ENCODE peak calls at places on chromosomes 1 and 21, in five cellular contexts. One of them, this sample, is unnamed.

GRCh38 chr1:236213534-236213933 is 68.2 kb downstream of the ERO1B start:
- DNase-seq in endothelial cell of umbilical vein: no peak
- DNase-seq in tibial artery: no peak
- DNase-seq in OCI-LY7: no peak
- DNase-seq in suprapubic skin: no peak
- DNase-seq in this sample: no peak

GRCh38 chr21:29114765-29115164 is 15.7 kb upstream of the MAP3K7CL start:
- DNase-seq in endothelial cell of umbilical vein: no peak
- DNase-seq in tibial artery: no peak
- DNase-seq in OCI-LY7: no peak
- DNase-seq in suprapubic skin: no peak
- DNase-seq in this sample: no peak

GRCh38 chr1:228262475-228262874 is 54.6 kb downstream of the OBSCN start:
- DNase-seq in endothelial cell of umbilical vein: no peak
- DNase-seq in tibial artery: no peak
- DNase-seq in OCI-LY7: no peak
- DNase-seq in suprapubic skin: no peak
- DNase-seq in this sample: no peak

GRCh38 chr1:83854456-83854855 is 144.5 kb downstream of the TTLL7 start:
- DNase-seq in endothelial cell of umbilical vein: no peak
- DNase-seq in tibial artery: no peak
- DNase-seq in OCI-LY7: no peak
- DNase-seq in suprapubic skin: no peak
- DNase-seq in this sample: no peak

GRCh38 chr1:21174638-21175323 is 1.9 kb downstream of the EIF4G3 start:
- DNase-seq in endothelial cell of umbilical vein: peak; percentile 53
- DNase-seq in tibial artery: no peak
- DNase-seq in OCI-LY7: no peak
- DNase-seq in suprapubic skin: no peak
- DNase-seq in this sample: no peak

GRCh38 chr1:165056914-165057313 is 299.6 kb downstream of the LMX1A start:
- DNase-seq in endothelial cell of umbilical vein: no peak
- DNase-seq in tibial artery: no peak
- DNase-seq in OCI-LY7: no peak
- DNase-seq in suprapubic skin: no peak
- DNase-seq in this sample: no peak

GRCh38 chr1:1185101-1185765 is 11.6 kb downstream of the TTLL10 start:
- DNase-seq in endothelial cell of umbilical vein: no peak
- DNase-seq in tibial artery: no peak
- DNase-seq in OCI-LY7: no peak
- DNase-seq in suprapubic skin: no peak
- DNase-seq in this sample: peak; percentile 42

GRCh38 chr1:184163674-184164470 is 112.3 kb downstream of the TSEN15 start:
- DNase-seq in endothelial cell of umbilical vein: peak; percentile 12
- DNase-seq in tibial artery: no peak
- DNase-seq in OCI-LY7: no peak
- DNase-seq in suprapubic skin: no peak
- DNase-seq in this sample: no peak

GRCh38 chr1:213820362-213821149 is 167.2 kb upstream of the PROX1 start:
- DNase-seq in endothelial cell of umbilical vein: no peak
- DNase-seq in tibial artery: no peak
- DNase-seq in OCI-LY7: no peak
- DNase-seq in suprapubic skin: no peak
- DNase-seq in this sample: no peak

GRCh38 chr1:99704356-99704816 is 58.5 kb downstream of the PALMD start:
- DNase-seq in endothelial cell of umbilical vein: no peak
- DNase-seq in tibial artery: no peak
- DNase-seq in OCI-LY7: no peak
- DNase-seq in suprapubic skin: no peak
- DNase-seq in this sample: peak; percentile 46

GRCh38 chr21:45317401-45318145 is 29.9 kb upstream of the POFUT2 start:
- DNase-seq in endothelial cell of umbilical vein: peak; percentile 93
- DNase-seq in tibial artery: no peak
- DNase-seq in OCI-LY7: no peak
- DNase-seq in suprapubic skin: no peak
- DNase-seq in this sample: no peak

GRCh38 chr1:73326663-73327062 is 871.3 kb downstream of the LRRIQ3 start:
- DNase-seq in endothelial cell of umbilical vein: no peak
- DNase-seq in tibial artery: no peak
- DNase-seq in OCI-LY7: no peak
- DNase-seq in suprapubic skin: no peak
- DNase-seq in this sample: no peak

GRCh38 chr1:32500387-32501209 is 35.7 kb downstream of the ZBTB8B start:
- DNase-seq in endothelial cell of umbilical vein: peak; percentile 49
- DNase-seq in tibial artery: peak; percentile 69
- DNase-seq in OCI-LY7: peak; percentile 21
- DNase-seq in suprapubic skin: peak; percentile 89
- DNase-seq in this sample: peak; percentile 85

GRCh38 chr1:192477630-192478029 is 97.9 kb upstream of the RGS1 start:
- DNase-seq in endothelial cell of umbilical vein: peak; percentile 65
- DNase-seq in tibial artery: no peak
- DNase-seq in OCI-LY7: peak; percentile 58
- DNase-seq in suprapubic skin: no peak
- DNase-seq in this sample: no peak

GRCh38 chr1:87717167-87717670 is 388.5 kb downstream of the LMO4 start:
- DNase-seq in endothelial cell of umbilical vein: no peak
- DNase-seq in tibial artery: no peak
- DNase-seq in OCI-LY7: no peak
- DNase-seq in suprapubic skin: no peak
- DNase-seq in this sample: no peak

GRCh38 chr1:228044961-228045360 is 37.5 kb upstream of the ARF1 start:
- DNase-seq in endothelial cell of umbilical vein: no peak
- DNase-seq in tibial artery: no peak
- DNase-seq in OCI-LY7: no peak
- DNase-seq in suprapubic skin: peak; percentile 61
- DNase-seq in this sample: peak; percentile 73

GRCh38 chr1:3531928-3532327 is 77.5 kb downstream of the ARHGEF16 start:
- DNase-seq in endothelial cell of umbilical vein: no peak
- DNase-seq in tibial artery: no peak
- DNase-seq in OCI-LY7: no peak
- DNase-seq in suprapubic skin: no peak
- DNase-seq in this sample: no peak

GRCh38 chr1:156082111-156083091 is at the start of gene MEX3A:
- DNase-seq in endothelial cell of umbilical vein: peak; percentile 87
- DNase-seq in tibial artery: peak; percentile 71
- DNase-seq in OCI-LY7: peak; percentile 76
- DNase-seq in suprapubic skin: peak; percentile 88
- DNase-seq in this sample: peak; percentile 74

GRCh38 chr1:1781526-1781903 is 3.2 kb upstream of the NADK start:
- DNase-seq in endothelial cell of umbilical vein: no peak
- DNase-seq in tibial artery: no peak
- DNase-seq in OCI-LY7: peak; percentile 66
- DNase-seq in suprapubic skin: no peak
- DNase-seq in this sample: peak; percentile 42

GRCh38 chr1:83900530-83900929 is 98.4 kb downstream of the TTLL7 start:
- DNase-seq in endothelial cell of umbilical vein: no peak
- DNase-seq in tibial artery: no peak
- DNase-seq in OCI-LY7: no peak
- DNase-seq in suprapubic skin: no peak
- DNase-seq in this sample: no peak

GRCh38 chr1:113437554-113438341 is 47.4 kb downstream of the MAGI3 start:
- DNase-seq in endothelial cell of umbilical vein: no peak
- DNase-seq in tibial artery: no peak
- DNase-seq in OCI-LY7: no peak
- DNase-seq in suprapubic skin: no peak
- DNase-seq in this sample: no peak

GRCh38 chr1:36108314-36108713 is 16.7 kb downstream of the COL8A2 start:
- DNase-seq in endothelial cell of umbilical vein: no peak
- DNase-seq in tibial artery: no peak
- DNase-seq in OCI-LY7: no peak
- DNase-seq in suprapubic skin: no peak
- DNase-seq in this sample: no peak

GRCh38 chr21:33390479-33390878 is 12.7 kb upstream of the IFNGR2 start:
- DNase-seq in endothelial cell of umbilical vein: no peak
- DNase-seq in tibial artery: no peak
- DNase-seq in OCI-LY7: no peak
- DNase-seq in suprapubic skin: no peak
- DNase-seq in this sample: no peak

GRCh38 chr21:33644383-33645074 is 2.2 kb downstream of the ITSN1 start:
- DNase-seq in endothelial cell of umbilical vein: peak; percentile 50
- DNase-seq in tibial artery: no peak
- DNase-seq in OCI-LY7: no peak
- DNase-seq in suprapubic skin: no peak
- DNase-seq in this sample: no peak

GRCh38 chr1:46436844-46437243 is 42.7 kb downstream of the FAAH start:
- DNase-seq in endothelial cell of umbilical vein: no peak
- DNase-seq in tibial artery: no peak
- DNase-seq in OCI-LY7: no peak
- DNase-seq in suprapubic skin: no peak
- DNase-seq in this sample: no peak

GRCh38 chr1:61253059-61253735 is 170.8 kb downstream of the NFIA start:
- DNase-seq in endothelial cell of umbilical vein: peak; percentile 41
- DNase-seq in tibial artery: peak; percentile 94
- DNase-seq in OCI-LY7: no peak
- DNase-seq in suprapubic skin: no peak
- DNase-seq in this sample: peak; percentile 74

GRCh38 chr1:228212966-228213844 is 5.4 kb downstream of the OBSCN start:
- DNase-seq in endothelial cell of umbilical vein: peak; percentile 63
- DNase-seq in tibial artery: peak; percentile 63
- DNase-seq in OCI-LY7: peak; percentile 91
- DNase-seq in suprapubic skin: peak; percentile 91
- DNase-seq in this sample: peak; percentile 94

GRCh38 chr1:198003468-198003867 is 86.3 kb downstream of the LHX9 start:
- DNase-seq in endothelial cell of umbilical vein: no peak
- DNase-seq in tibial artery: no peak
- DNase-seq in OCI-LY7: no peak
- DNase-seq in suprapubic skin: no peak
- DNase-seq in this sample: no peak

GRCh38 chr1:198001776-198002408 is 84.7 kb downstream of the LHX9 start:
- DNase-seq in endothelial cell of umbilical vein: no peak
- DNase-seq in tibial artery: no peak
- DNase-seq in OCI-LY7: no peak
- DNase-seq in suprapubic skin: no peak
- DNase-seq in this sample: no peak

GRCh38 chr1:197994907-197995407 is 77.8 kb downstream of the LHX9 start:
- DNase-seq in endothelial cell of umbilical vein: no peak
- DNase-seq in tibial artery: no peak
- DNase-seq in OCI-LY7: no peak
- DNase-seq in suprapubic skin: no peak
- DNase-seq in this sample: no peak

GRCh38 chr1:197995408-197996258 is 78.5 kb downstream of the LHX9 start:
- DNase-seq in endothelial cell of umbilical vein: no peak
- DNase-seq in tibial artery: no peak
- DNase-seq in OCI-LY7: no peak
- DNase-seq in suprapubic skin: no peak
- DNase-seq in this sample: no peak

GRCh38 chr1:197998110-197998509 is 80.9 kb downstream of the LHX9 start:
- DNase-seq in endothelial cell of umbilical vein: no peak
- DNase-seq in tibial artery: no peak
- DNase-seq in OCI-LY7: no peak
- DNase-seq in suprapubic skin: no peak
- DNase-seq in this sample: no peak
- TF ChIP-seq CTCF in endothelial cell of umbilical vein: no peak
- TF ChIP-seq CTCF in tibial artery: no peak
- TF ChIP-seq CTCF in OCI-LY7: peak; percentile 37
- TF ChIP-seq CTCF in suprapubic skin: no peak
- TF ChIP-seq CTCF in this sample: no peak

DNA sequence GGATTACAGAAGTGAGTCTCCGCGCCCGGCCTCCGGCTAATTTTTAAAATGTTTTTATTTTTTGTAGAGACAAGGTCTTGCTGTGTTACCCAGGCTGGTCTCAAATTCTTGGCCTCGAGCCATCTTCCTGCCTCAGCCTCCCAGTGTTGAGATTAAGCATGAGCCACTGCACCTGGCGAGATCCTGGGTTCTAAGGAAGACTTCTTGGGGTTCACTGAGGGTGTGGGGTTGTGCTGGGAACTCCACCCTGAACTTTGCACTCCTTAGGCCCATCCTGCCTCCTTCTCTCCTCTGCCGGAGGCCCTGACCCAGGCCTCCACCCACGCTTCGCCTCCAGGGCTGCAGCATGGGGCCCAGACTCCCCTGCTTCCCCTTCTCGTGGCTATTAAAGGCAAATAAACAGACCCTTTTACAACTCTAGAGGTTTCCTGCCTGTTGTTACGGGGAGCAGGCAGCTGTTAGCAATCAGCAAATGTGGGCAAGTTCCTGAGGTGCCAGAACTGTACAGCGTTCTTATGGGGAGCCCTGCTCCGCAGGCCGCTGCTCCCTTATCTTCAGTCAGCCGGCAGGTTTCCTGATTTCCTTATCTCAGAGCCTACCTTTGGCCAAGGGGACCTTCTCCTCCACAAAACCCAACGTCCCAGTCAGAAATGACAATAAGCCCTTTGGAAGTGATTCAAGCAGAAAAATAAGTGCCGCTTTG is 41.0 kb upstream of the LIN9 start:
- DNase-seq in endothelial cell of umbilical vein: peak; percentile 83
- DNase-seq in tibial artery: no peak
- DNase-seq in OCI-LY7: peak; percentile 85
- DNase-seq in suprapubic skin: no peak
- DNase-seq in this sample: no peak
- H3K4me1 ChIP-seq in endothelial cell of umbilical vein: no peaks in the 10 kb centered on the region
- H3K4me1 ChIP-seq in tibial artery: no peaks in the 10 kb centered on the region
- H3K4me1 ChIP-seq in OCI-LY7: peaks cover 89% of the 10 kb centered on the region
- H3K4me1 ChIP-seq in suprapubic skin: no peaks in the 10 kb centered on the region
- H3K4me1 ChIP-seq in this sample: no peaks in the 10 kb centered on the region

GRCh38 chr1:94958081-94958480 is 31.2 kb upstream of the CNN3 start:
- DNase-seq in endothelial cell of umbilical vein: no peak
- DNase-seq in tibial artery: no peak
- DNase-seq in OCI-LY7: no peak
- DNase-seq in suprapubic skin: no peak
- DNase-seq in this sample: no peak
- TF ChIP-seq CTCF in endothelial cell of umbilical vein: no peak
- TF ChIP-seq CTCF in tibial artery: no peak
- TF ChIP-seq CTCF in OCI-LY7: no peak
- TF ChIP-seq CTCF in suprapubic skin: no peak
- TF ChIP-seq CTCF in this sample: no peak

GRCh38 chr1:220809187-220809550 is 22.5 kb downstream of the MTARC1 start:
- DNase-seq in endothelial cell of umbilical vein: no peak
- DNase-seq in tibial artery: no peak
- DNase-seq in OCI-LY7: no peak
- DNase-seq in suprapubic skin: no peak
- DNase-seq in this sample: no peak

GRCh38 chr1:220809704-220810103 is 23.0 kb downstream of the MTARC1 start:
- DNase-seq in endothelial cell of umbilical vein: no peak
- DNase-seq in tibial artery: no peak
- DNase-seq in OCI-LY7: no peak
- DNase-seq in suprapubic skin: no peak
- DNase-seq in this sample: no peak

GRCh38 chr1:220810963-220811362 is 24.2 kb downstream of the MTARC1 start:
- DNase-seq in endothelial cell of umbilical vein: peak; percentile 30
- DNase-seq in tibial artery: no peak
- DNase-seq in OCI-LY7: no peak
- DNase-seq in suprapubic skin: no peak
- DNase-seq in this sample: no peak

GRCh38 chr1:220811695-220812094 is 25.0 kb downstream of the MTARC1 start:
- DNase-seq in endothelial cell of umbilical vein: no peak
- DNase-seq in tibial artery: no peak
- DNase-seq in OCI-LY7: no peak
- DNase-seq in suprapubic skin: no peak
- DNase-seq in this sample: no peak

GRCh38 chr1:220810179-220810653 is 23.5 kb downstream of the MTARC1 start:
- DNase-seq in endothelial cell of umbilical vein: peak; percentile 82
- DNase-seq in tibial artery: peak; percentile 86
- DNase-seq in OCI-LY7: peak; percentile 66
- DNase-seq in suprapubic skin: peak; percentile 88
- DNase-seq in this sample: peak; percentile 89
- H3K4me1 ChIP-seq in endothelial cell of umbilical vein: peaks cover 8% of the 10 kb centered on the region
- H3K4me1 ChIP-seq in tibial artery: peaks cover 2% of the 10 kb centered on the region
- H3K4me1 ChIP-seq in OCI-LY7: no peaks in the 10 kb centered on the region
- H3K4me1 ChIP-seq in suprapubic skin: peaks cover 5% of the 10 kb centered on the region
- H3K4me1 ChIP-seq in this sample: peaks cover 9% of the 10 kb centered on the region